ENCODE peak calls at places on chromosomes 11 and 22, in eight cellular contexts. Y is uterus; U is PC-3; X is colonic mucosa; R is psoas muscle; Q is upper lobe of right lung; E is fibroblast of lung; G is CD8-positive, alpha-beta memory T cell. C is an unnamed sample.

GRCh38 chr22:35581023-35581413 is 36.1 kb downstream of the MB start:
- DNase-seq in G (no peak), U (no peak), Y (no peak), Q (no peak), X (no peak), R (no peak), E (no peak), C (no peak)

GRCh38 chr11:14974021-14974698 is 2.0 kb upstream of the CALCA start:
- DNase-seq in Q (no peak), U (no peak), Y (no peak), X (no peak), E (no peak), R (no peak), G (no peak), C (no peak)

GRCh38 chr11:62337682-62338181 is 484 bp downstream of the ASRGL1 start:
- DNase-seq in Q (peak; percentile 69), U (peak; percentile 59), X (peak; percentile 49), R (no peak), E (no peak), G (no peak), Y (no peak), C (peak; percentile 53)

GRCh38 chr22:50713571-50714056 is 24.4 kb upstream of the ACR start:
- DNase-seq in X (no peak), G (no peak), R (no peak), Y (no peak), U (no peak), Q (no peak), E (no peak), C (no peak)

GRCh38 chr11:33553486-33553885 is 147.1 kb downstream of the C11orf91 start:
- DNase-seq in U (peak; percentile 45), Q (no peak), X (no peak), R (no peak), Y (no peak), G (no peak), E (no peak), C (no peak)

GRCh38 chr11:72735495-72736027 is 16.6 kb downstream of the ARAP1 start:
- DNase-seq in Y (peak; percentile 73), R (no peak), X (no peak), U (peak; percentile 67), G (no peak), Q (no peak), E (peak; percentile 47), C (no peak)

GRCh38 chr11:84594602-84595001 is 1032.5 kb downstream of the DLG2 start:
- DNase-seq in U (no peak), Q (no peak), Y (no peak), R (no peak), X (no peak), G (no peak), E (no peak), C (no peak)

GRCh38 chr11:34650528-34650927 is 29.6 kb downstream of the EHF start:
- DNase-seq in U (no peak), X (no peak), R (no peak), E (peak; percentile 43), Q (no peak), Y (no peak), G (peak; percentile 87), C (no peak)

GRCh38 chr22:42863349-42863911 is 6.4 kb upstream of the ARFGAP3 start:
- DNase-seq in Y (no peak), U (peak; percentile 72), Q (no peak), E (peak; percentile 72), X (no peak), R (no peak), G (no peak), C (peak; percentile 94)

GRCh38 chr22:42907404-42908081 is 50.5 kb upstream of the ARFGAP3 start:
- DNase-seq in Q (no peak), X (no peak), R (no peak), U (no peak), Y (no peak), G (no peak), E (no peak), C (no peak)

GRCh38 chr22:50712341-50713007 is 25.5 kb upstream of the ACR start:
- DNase-seq in U (no peak), Y (no peak), R (no peak), X (no peak), Q (peak; percentile 56), E (no peak), G (no peak), C (no peak)

GRCh38 chr11:73950869-73951710 is at the start of gene DNAJB13:
- DNase-seq in X (no peak), R (no peak), E (peak; percentile 45), Q (no peak), G (no peak), U (peak; percentile 70), Y (peak; percentile 25), C (no peak)

GRCh38 chr11:12433571-12434061 is 56.2 kb downstream of the PARVA start:
- DNase-seq in Q (no peak), X (no peak), R (no peak), U (no peak), Y (peak; percentile 72), E (peak; percentile 99), G (no peak), C (peak; percentile 72)

GRCh38 chr11:134731562-134731961 is 319.5 kb upstream of the B3GAT1 start:
- DNase-seq in U (no peak), R (no peak), Y (no peak), G (no peak), Q (no peak), X (no peak), E (no peak), C (no peak)

GRCh38 chr11:130726234-130726559 is 190.1 kb downstream of the SNX19 start:
- DNase-seq in Q (no peak), U (no peak), E (peak; percentile 69), R (peak; percentile 37), G (no peak), X (peak; percentile 34), Y (peak; percentile 24), C (no peak)

GRCh38 chr11:22670803-22671202 is 4.4 kb downstream of the GAS2 start:
- DNase-seq in Y (no peak), Q (no peak), E (peak; percentile 2), R (no peak), X (no peak), G (no peak), U (peak; percentile 28), C (peak; percentile 4)

GRCh38 chr11:62647609-62648005 is 1.2 kb upstream of the GANAB start:
- DNase-seq in E (no peak), Y (no peak), U (no peak), R (no peak), G (no peak), X (no peak), Q (no peak), C (no peak)

GRCh38 chr22:45869448-45869847 is 107.5 kb downstream of the WNT7B start:
- DNase-seq in E (no peak), Q (no peak), R (no peak), X (no peak), U (no peak), Y (no peak), G (no peak), C (no peak)

GRCh38 chr11:27839226-27839913 is 139.1 kb upstream of the BDNF start:
- DNase-seq in R (no peak), G (no peak), U (peak; percentile 52), Q (no peak), Y (no peak), X (no peak), E (peak; percentile 38), C (no peak)

GRCh38 chr11:40186401-40187091 is 1272.9 kb downstream of the LRRC4C start:
- DNase-seq in G (no peak), U (no peak), E (no peak), X (no peak), Y (no peak), R (no peak), Q (no peak), C (no peak)

GRCh38 chr11:40230821-40231220 is 1228.6 kb downstream of the LRRC4C start:
- DNase-seq in G (no peak), Y (no peak), E (no peak), Q (no peak), R (no peak), X (no peak), U (no peak), C (no peak)

GRCh38 chr11:7196396-7197146 is 55.1 kb upstream of the SYT9 start:
- DNase-seq in U (no peak), X (no peak), Y (no peak), Q (no peak), R (no peak), E (no peak), G (no peak), C (no peak)

GRCh38 chr11:17502630-17503029 is 26.0 kb upstream of the ABCC8 start:
- DNase-seq in G (no peak), Y (no peak), Q (no peak), U (no peak), R (no peak), X (no peak), E (no peak), C (no peak)
- H3K27me3 ChIP-seq in G (no peaks in the 10 kb centered on the region), Y (no peaks in the 10 kb centered on the region), Q (no peaks in the 10 kb centered on the region), U (peaks cover 2% of the 10 kb centered on the region), R (no peaks in the 10 kb centered on the region), X (no peaks in the 10 kb centered on the region), E (no peaks in the 10 kb centered on the region), C (peaks cover 6% of the 10 kb centered on the region)

DNA sequence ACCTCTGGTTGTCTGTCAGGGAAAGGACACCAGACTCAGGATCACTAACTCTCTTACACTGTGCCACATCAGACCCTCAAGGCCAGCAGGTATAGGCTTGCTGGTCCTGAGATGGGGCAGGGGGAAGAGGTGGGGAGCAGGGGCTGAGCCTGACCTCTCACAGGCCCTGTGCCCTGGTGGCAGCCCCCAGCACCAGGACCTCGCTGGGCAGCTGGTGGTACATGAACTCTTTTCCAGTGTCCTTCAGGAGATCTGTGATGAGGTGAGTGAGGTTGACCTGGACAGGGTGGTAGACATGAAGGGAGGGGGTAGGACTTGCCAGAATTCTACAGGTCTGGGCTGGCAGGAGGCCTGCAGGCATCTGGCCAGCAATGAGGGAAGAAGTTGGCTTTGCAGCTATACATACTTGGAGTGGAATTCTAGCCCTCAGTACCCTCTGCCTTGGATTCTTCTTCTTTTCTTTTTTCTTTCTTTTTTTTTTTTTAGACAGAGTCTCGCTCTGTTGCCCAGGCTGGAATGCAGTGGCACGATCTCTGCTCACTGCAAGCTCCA is 1.4 kb downstream of the NUDT22 start:
- DNase-seq in U (peak; percentile 29), X (peak; percentile 20), G (no peak), R (no peak), E (no peak), Y (peak; percentile 24), Q (no peak), C (no peak)
- H3K4me1 ChIP-seq in U (peaks cover 39% of the 10 kb centered on the region), X (peaks cover 21% of the 10 kb centered on the region), G (peaks cover 48% of the 10 kb centered on the region), R (peaks cover 52% of the 10 kb centered on the region), E (peaks cover 10% of the 10 kb centered on the region), Y (peaks cover 25% of the 10 kb centered on the region), Q (peaks cover 42% of the 10 kb centered on the region), C (peaks cover 47% of the 10 kb centered on the region)

GRCh38 chr11:117554601-117555333 is 227.1 kb downstream of the CEP164 start:
- DNase-seq in E (no peak), X (peak; percentile 33), R (no peak), Q (no peak), G (no peak), U (peak; percentile 37), Y (no peak), C (no peak)
- H3K27me3 ChIP-seq in E (no peaks in the 10 kb centered on the region), X (no peaks in the 10 kb centered on the region), R (peaks cover 5% of the 10 kb centered on the region), Q (no peaks in the 10 kb centered on the region), G (no peaks in the 10 kb centered on the region), U (peaks cover 97% of the 10 kb centered on the region), Y (no peaks in the 10 kb centered on the region), C (no peaks in the 10 kb centered on the region)

DNA sequence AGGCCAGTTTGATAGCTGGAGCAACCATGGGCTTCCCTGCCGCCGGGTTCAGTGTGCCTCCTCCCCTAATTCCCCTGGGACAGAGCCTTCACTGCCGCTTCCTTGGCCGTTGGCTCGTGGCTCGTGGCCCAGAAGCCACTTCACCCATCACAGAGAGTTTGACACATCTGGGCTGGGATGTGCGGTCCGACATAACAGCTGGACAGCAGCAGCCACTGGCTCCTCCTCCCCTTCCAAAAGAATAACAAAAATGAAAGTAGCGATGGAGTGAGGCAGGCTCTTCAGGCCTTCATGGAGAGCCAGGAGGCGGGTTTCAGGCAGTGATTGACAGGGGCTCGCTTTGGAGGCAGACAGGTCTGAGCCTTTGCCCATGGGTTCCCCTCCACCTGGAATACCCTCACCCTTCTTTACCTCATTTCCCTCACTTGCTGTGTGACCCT is 8.2 kb downstream of the CREB3L1 start:
- DNase-seq in R (peak; percentile 69), Q (no peak), X (no peak), U (no peak), Y (no peak), E (peak; percentile 93), G (no peak), C (no peak)
- H3K4me1 ChIP-seq in R (no peaks in the 10 kb centered on the region), Q (peaks cover 23% of the 10 kb centered on the region), X (no peaks in the 10 kb centered on the region), U (no peaks in the 10 kb centered on the region), Y (peaks cover 5% of the 10 kb centered on the region), E (peaks cover 33% of the 10 kb centered on the region), G (no peaks in the 10 kb centered on the region), C (peaks cover 59% of the 10 kb centered on the region)

C was measured in SJSA1.